ENCODE peak calls at places on chromosomes 4 and X, in nine cellular contexts. F, H, T, W, S, J, G, I and U are unnamed samples. For H3K27me3, the result is how much of the 10 kb centered on the place peaks cover.

GRCh38 chr4:119523399-119523798 is 105.2 kb downstream of the PDE5A start:
- DNase-seq in T (no peak), G (no peak), W (no peak), H (no peak), S (no peak), J (no peak), F (no peak), I (no peak), U (no peak)

GRCh38 chr4:108114503-108114902 is 54.2 kb downstream of the LEF1 start:
- DNase-seq in F (no peak), S (no peak), T (no peak), I (no peak), W (no peak), J (no peak), G (no peak), H (no peak), U (no peak)

GRCh38 chr4:1683371-1683902 is 676 bp downstream of the FAM53A start:
- DNase-seq in W (no peak), J (peak), H (peak), S (peak), F (no peak), I (peak), T (peak), G (peak), U (peak)

GRCh38 chrX:102155806-102156179 is at the start of gene BEX5:
- DNase-seq in W (peak), T (peak), I (no peak), J (no peak), F (no peak), G (no peak), H (peak), S (peak), U (no peak)

GRCh38 chr4:168907119-168907698 is 102.8 kb downstream of the CBR4 start:
- DNase-seq in T (no peak), G (no peak), W (no peak), S (no peak), J (peak), I (peak), H (no peak), F (no peak), U (no peak)

GRCh38 chr4:7805533-7806079 is 134.1 kb downstream of the AFAP1 start:
- DNase-seq in T (no peak), S (peak), G (peak), H (peak), W (no peak), J (peak), I (peak), F (no peak), U (no peak)

GRCh38 chr4:175805863-175806262 is 6.2 kb downstream of the GPM6A start:
- DNase-seq in S (no peak), G (no peak), H (no peak), W (no peak), I (no peak), T (no peak), J (no peak), F (no peak), U (no peak)

GRCh38 chrX:87636533-87636932 is 118.9 kb downstream of the KLHL4 start:
- DNase-seq in W (no peak), H (no peak), S (no peak), G (no peak), J (no peak), I (no peak), F (no peak), T (no peak), U (no peak)

GRCh38 chr4:53459548-53459947 is 82.1 kb downstream of the FIP1L1 start:
- DNase-seq in W (no peak), G (no peak), H (no peak), T (no peak), F (no peak), J (peak), I (peak), S (peak), U (no peak)

GRCh38 chr4:112234952-112235609 is 3.5 kb downstream of the AP1AR start:
- DNase-seq in W (no peak), S (peak), H (no peak), G (peak), F (no peak), J (peak), I (peak), T (no peak), U (peak)

GRCh38 chr4:133147365-133147821 is 1.7 kb upstream of the PCDH10 start:
- DNase-seq in I (no peak), W (no peak), G (no peak), F (no peak), S (no peak), T (no peak), J (no peak), H (no peak), U (no peak)

GRCh38 chr4:68218044-68218443 is 27.4 kb downstream of the TMPRSS11B start:
- DNase-seq in G (no peak), H (no peak), F (no peak), W (no peak), J (no peak), I (no peak), S (no peak), T (no peak), U (no peak)

GRCh38 chr4:35300996-35301774 is 943.1 kb downstream of the ARAP2 start:
- DNase-seq in G (no peak), I (no peak), J (no peak), F (no peak), H (no peak), W (no peak), S (no peak), T (no peak), U (no peak)

GRCh38 chr4:15457401-15458201 is 12.1 kb upstream of the CC2D2A start:
- DNase-seq in S (no peak), J (peak), H (no peak), W (no peak), I (peak), G (no peak), T (no peak), F (no peak), U (no peak)

GRCh38 chr4:11625206-11625605 is 196.5 kb upstream of the HS3ST1 start:
- DNase-seq in W (no peak), S (no peak), I (no peak), F (no peak), J (no peak), G (no peak), H (no peak), T (no peak), U (no peak)

GRCh38 chr4:40367451-40367850 is 32.3 kb downstream of the CHRNA9 start:
- DNase-seq in I (no peak), S (no peak), G (no peak), H (no peak), J (no peak), F (no peak), T (no peak), W (no peak), U (no peak)

GRCh38 chr4:17664755-17665154 is 50.3 kb downstream of the MED28 start:
- DNase-seq in J (no peak), W (no peak), T (no peak), H (no peak), S (no peak), G (no peak), I (no peak), F (no peak), U (no peak)

GRCh38 chr4:176340871-176341685 is 21.3 kb downstream of the SPCS3 start:
- DNase-seq in H (no peak), W (no peak), T (no peak), J (peak), I (peak), G (no peak), F (no peak), S (no peak), U (no peak)

GRCh38 chr4:83075271-83075670 is 39.3 kb downstream of the PLAC8 start:
- DNase-seq in I (peak), J (peak), F (no peak), G (no peak), W (no peak), S (no peak), T (no peak), H (no peak), U (no peak)

GRCh38 chr4:83071116-83071515 is 36.1 kb downstream of the COPS4 start:
- DNase-seq in F (no peak), G (no peak), W (no peak), S (no peak), H (no peak), J (peak), I (peak), T (no peak), U (no peak)

GRCh38 chr4:83075696-83076095 is 38.8 kb downstream of the PLAC8 start:
- DNase-seq in I (peak), H (no peak), T (no peak), S (no peak), J (peak), G (peak), W (no peak), F (no peak), U (no peak)

GRCh38 chr4:83074086-83074704 is 39.2 kb downstream of the COPS4 start:
- DNase-seq in H (no peak), S (peak), J (peak), F (no peak), W (no peak), G (peak), I (peak), T (no peak), U (no peak)
- TF ChIP-seq CTCF in H (peak), S (peak), J (peak), F (peak), W (peak), G (peak), I (peak), T (peak), U (peak)

GRCh38 chr4:38856524-38857337 is at the start of gene TLR6:
- DNase-seq in I (peak), H (no peak), G (no peak), S (peak), F (no peak), W (no peak), T (no peak), J (peak), U (no peak)

GRCh38 chr4:38855466-38855865 is 1.2 kb downstream of the TLR6 start:
- DNase-seq in T (no peak), W (no peak), G (no peak), S (no peak), H (no peak), F (no peak), I (no peak), J (no peak), U (no peak)

GRCh38 chr4:38858097-38858420 is 1.4 kb upstream of the TLR6 start:
- DNase-seq in S (no peak), T (no peak), I (no peak), W (no peak), H (no peak), F (no peak), J (no peak), G (no peak), U (no peak)

GRCh38 chr4:38857354-38858096 is 908 bp upstream of the TLR6 start:
- DNase-seq in G (peak), S (peak), W (peak), T (no peak), I (peak), H (peak), J (peak), F (peak), U (peak)

GRCh38 chr4:38856046-38856445 is 571 bp downstream of the TLR6 start:
- DNase-seq in H (no peak), G (no peak), F (no peak), I (no peak), W (no peak), S (no peak), J (no peak), T (no peak), U (no peak)
- H3K4me3 ChIP-seq in H (peak), G (no peak), F (peak), I (no peak), W (peak), S (no peak), J (no peak), T (peak), U (peak)

DNA sequence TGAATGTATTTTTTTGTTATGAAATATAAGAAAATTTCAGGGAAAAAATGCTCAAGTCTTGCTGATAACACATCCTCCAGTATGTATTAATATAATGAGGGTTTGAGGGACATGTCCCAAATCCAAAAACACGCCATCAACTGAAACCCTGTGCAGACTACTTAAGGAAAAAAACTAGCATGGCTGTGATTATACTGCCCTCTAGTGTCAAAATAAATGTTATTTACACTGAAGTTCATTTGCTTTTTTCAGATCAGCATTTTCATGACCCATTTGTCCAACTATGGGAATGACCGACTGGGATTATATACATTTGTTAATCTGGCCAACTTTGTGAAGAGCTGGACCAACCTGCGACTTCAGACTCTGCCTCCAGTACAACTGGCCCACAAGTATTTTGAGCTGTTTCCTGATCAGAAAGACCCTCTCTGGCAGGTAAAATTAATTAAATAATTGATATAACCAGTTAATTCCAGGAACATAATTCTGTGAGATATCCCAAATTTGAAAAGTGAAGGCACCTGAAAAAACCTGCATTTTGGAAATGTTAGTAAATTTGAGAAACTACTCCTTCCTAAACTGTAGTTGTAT is 128.5 kb downstream of the PRSS12 start:
- DNase-seq in T (no peak), I (peak), F (no peak), H (no peak), S (no peak), G (peak), W (no peak), J (peak), U (no peak)
- H3K27me3 ChIP-seq in T (under half), I (under half), F (under half), H (under half), S (under half), G (under half), W (under half), J (under half), U (under half)

DNA sequence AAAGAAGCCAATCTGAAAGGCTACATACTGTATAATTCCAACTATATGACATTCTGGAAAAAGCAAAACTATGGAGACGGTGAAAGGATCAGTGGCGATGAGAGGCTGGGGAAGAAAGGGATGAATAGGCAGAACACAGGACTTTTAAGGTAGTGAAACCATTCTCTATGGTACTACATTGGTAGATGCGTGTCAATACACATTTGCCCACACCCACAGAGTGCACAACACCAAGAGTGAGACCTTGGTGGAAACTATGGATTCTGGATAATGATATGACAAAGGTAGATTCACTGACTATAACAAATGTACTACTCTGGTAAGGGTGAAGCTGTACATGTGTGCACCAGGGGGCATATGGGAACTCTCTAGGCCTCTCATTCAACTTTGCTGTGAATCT is 134.5 kb downstream of the FBXW7 start:
- DNase-seq in T (no peak), G (no peak), H (no peak), J (no peak), S (no peak), W (no peak), F (no peak), I (no peak), U (no peak)
- TF ChIP-seq CTCF in T (no peak), G (peak), H (no peak), J (no peak), S (no peak), W (no peak), F (no peak), I (no peak), U (no peak)

GRCh38 chrX:153981771-153982533 is 9.4 kb downstream of the TMEM187 start:
- DNase-seq in G (no peak), T (no peak), W (peak), F (no peak), H (peak), J (no peak), S (no peak), I (no peak), U (peak)
- H3K4me3 ChIP-seq in G (no peak), T (no peak), W (no peak), F (no peak), H (no peak), J (no peak), S (no peak), I (no peak), U (no peak)

GRCh38 chrX:24100713-24101112 is 46.0 kb downstream of the EIF2S3 start:
- DNase-seq in F (no peak), G (no peak), H (no peak), T (no peak), S (no peak), J (no peak), W (no peak), I (peak), U (no peak)
- H3K27me3 ChIP-seq in F (under half), G (under half), H (under half), T (under half), S (under half), J (under half), W (under half), I (under half), U (under half)

DNA sequence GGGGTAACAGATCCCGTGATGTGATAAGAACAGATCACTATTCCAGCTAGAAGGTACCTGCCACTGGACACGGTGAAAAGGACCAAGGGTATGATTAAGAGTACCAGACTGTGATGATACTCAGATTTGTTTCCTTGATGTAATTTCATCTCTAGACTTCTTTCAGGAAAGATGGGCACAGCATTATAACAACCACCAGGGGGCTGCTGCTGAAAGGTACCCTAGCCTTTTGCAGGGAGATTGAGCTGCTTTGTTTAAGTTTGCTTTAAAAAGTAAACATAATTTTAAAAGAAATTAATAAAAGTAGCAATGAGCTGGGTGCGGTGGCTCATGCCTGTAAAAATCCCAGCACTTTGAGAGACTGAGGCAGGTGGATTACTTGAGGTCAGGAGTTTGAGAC is 145.4 kb downstream of the EMCN start:
- DNase-seq in T (no peak), I (no peak), H (no peak), W (no peak), F (no peak), J (no peak), G (no peak), S (no peak), U (no peak)
- TF ChIP-seq CTCF in T (no peak), I (peak), H (no peak), W (peak), F (no peak), J (peak), G (peak), S (no peak), U (no peak)

GRCh38 chr4:186644316-186644638 is 79.4 kb downstream of the FAT1 start:
- DNase-seq in G (no peak), I (no peak), J (no peak), S (no peak), W (no peak), F (no peak), T (no peak), H (no peak), U (no peak)

GRCh38 chr4:186642530-186642929 is 81.1 kb downstream of the FAT1 start:
- DNase-seq in T (no peak), I (no peak), G (no peak), S (no peak), W (no peak), J (no peak), F (no peak), H (no peak), U (no peak)

GRCh38 chr4:186643501-186644315 is 79.9 kb downstream of the FAT1 start:
- DNase-seq in W (no peak), S (no peak), H (no peak), T (no peak), J (peak), G (no peak), I (peak), F (no peak), U (no peak)

GRCh38 chr4:186642998-186643397 is 80.7 kb downstream of the FAT1 start:
- DNase-seq in S (no peak), F (no peak), J (no peak), I (no peak), T (no peak), H (no peak), W (no peak), G (no peak), U (no peak)

GRCh38 chr4:186644737-186645261 is 78.9 kb downstream of the FAT1 start:
- DNase-seq in T (no peak), H (no peak), G (no peak), I (peak), W (no peak), F (no peak), S (no peak), J (peak), U (no peak)
- H3K4me3 ChIP-seq in T (no peak), H (no peak), G (no peak), I (no peak), W (no peak), F (no peak), S (no peak), J (no peak), U (no peak)

GRCh38 chrX:154471870-154472684 is 7.0 kb downstream of the LAGE3 start:
- DNase-seq in I (no peak), G (no peak), T (no peak), J (no peak), S (no peak), W (no peak), H (no peak), F (no peak), U (no peak)
- H3K27me3 ChIP-seq in I (under half), G (under half), T (under half), J (under half), S (under half), W (under half), H (under half), F (under half), U (under half)